ENCODE peak calls at places on chromosomes 12 and 14, in seven cellular contexts. W is H1, O is HepG2, R is SK-N-SH, V is K562, N is GM12892, Q is GM12878. D is an unnamed sample.

GRCh38 chr14:92902726-92903125 is 20.2 kb upstream of the CHGA start:
- DNase-seq in W (no peak), O (no peak), R (no peak), V (no peak), N (no peak), Q (no peak), D (no peak)

GRCh38 chr12:12191008-12191407 is 75.8 kb downstream of the LRP6 start:
- DNase-seq in W (no peak), O (no peak), R (no peak), V (peak; percentile 24), N (no peak), Q (no peak), D (no peak)

GRCh38 chr12:132441871-132442863 is 47.8 kb upstream of the FBRSL1 start:
- DNase-seq in W (no peak), O (no peak), R (no peak), V (no peak), N (no peak), Q (no peak), D (no peak)

GRCh38 chr12:24482882-24483604 is 465.9 kb downstream of the BCAT1 start:
- DNase-seq in W (no peak), O (no peak), R (no peak), V (no peak), N (no peak), Q (no peak), D (no peak)

GRCh38 chr12:61291647-61292046 is 968.6 kb upstream of the USP15 start:
- DNase-seq in W (no peak), O (no peak), R (no peak), V (no peak), N (no peak), Q (no peak), D (no peak)

GRCh38 chr12:56957229-56958052 is at the start of gene RDH16:
- DNase-seq in W (peak; percentile 19), O (no peak), R (no peak), V (no peak), N (no peak), Q (no peak), D (no peak)

GRCh38 chr12:120468271-120468845 is 1.2 kb downstream of the SRSF9 start:
- DNase-seq in W (peak; percentile 59), O (peak; percentile 44), R (peak; percentile 65), V (peak; percentile 58), N (no peak), Q (no peak), D (no peak)

GRCh38 chr14:36346052-36346451 is 25.6 kb upstream of the MBIP start:
- DNase-seq in W (no peak), O (no peak), R (no peak), V (no peak), N (no peak), Q (no peak), D (no peak)

GRCh38 chr14:57261604-57262003 is 7.1 kb downstream of the EXOC5 start:
- DNase-seq in W (no peak), O (no peak), R (no peak), V (no peak), N (no peak), Q (no peak), D (no peak)

GRCh38 chr14:28157887-28158791 is 608.4 kb upstream of the FOXG1 start:
- DNase-seq in W (no peak), O (no peak), R (peak; percentile 12), V (no peak), N (no peak), Q (no peak), D (no peak)

GRCh38 chr14:89736866-89737265 is 217.7 kb downstream of the EFCAB11 start:
- DNase-seq in W (no peak), O (no peak), R (no peak), V (no peak), N (no peak), Q (no peak), D (no peak)

GRCh38 chr12:130838284-130838950 is 633 bp downstream of the STX2 start:
- DNase-seq in W (peak; percentile 80), O (peak; percentile 27), R (no peak), V (peak; percentile 56), N (peak; percentile 41), Q (no peak), D (peak; percentile 26)

GRCh38 chr12:8513203-8513602 is at the start of gene CLEC4D:
- DNase-seq in W (no peak), O (no peak), R (no peak), V (no peak), N (no peak), Q (no peak), D (no peak)

GRCh38 chr12:116982721-116983502 is 72.2 kb downstream of the FBXW8 start:
- DNase-seq in W (no peak), O (no peak), R (no peak), V (no peak), N (no peak), Q (no peak), D (no peak)

GRCh38 chr14:94977016-94977415 is 180.3 kb downstream of the DICER1 start:
- DNase-seq in W (no peak), O (no peak), R (no peak), V (no peak), N (no peak), Q (no peak), D (no peak)

GRCh38 chr14:55446833-55447232 is 6.4 kb upstream of the TBPL2 start:
- DNase-seq in W (no peak), O (no peak), R (no peak), V (no peak), N (no peak), Q (no peak), D (no peak)

GRCh38 chr12:116506697-116507064 is 52.5 kb upstream of the MAP1LC3B2 start:
- DNase-seq in W (no peak), O (no peak), R (no peak), V (no peak), N (no peak), Q (no peak), D (no peak)

GRCh38 chr12:104276192-104277131 is 27.1 kb upstream of the EID3 start:
- DNase-seq in W (no peak), O (no peak), R (no peak), V (no peak), N (peak; percentile 23), Q (no peak), D (no peak)

GRCh38 chr14:71467419-71467818 is 464.8 kb upstream of the RGS6 start:
- DNase-seq in W (no peak), O (no peak), R (no peak), V (no peak), N (no peak), Q (no peak), D (no peak)

GRCh38 chr14:69956970-69957369 is 77.8 kb downstream of the SMOC1 start:
- DNase-seq in W (no peak), O (no peak), R (no peak), V (no peak), N (no peak), Q (no peak), D (no peak)

GRCh38 chr14:103315368-103315911 is 18.6 kb upstream of the EIF5 start:
- DNase-seq in W (no peak), O (peak; percentile 74), R (no peak), V (peak; percentile 78), N (no peak), Q (no peak), D (no peak)

GRCh38 chr12:65938807-65939206 is 114.5 kb downstream of the HMGA2 start:
- DNase-seq in W (no peak), O (no peak), R (no peak), V (no peak), N (no peak), Q (no peak), D (no peak)

GRCh38 chr14:77043984-77044485 is 15.5 kb upstream of the IRF2BPL start:
- DNase-seq in W (no peak), O (no peak), R (no peak), V (peak; percentile 66), N (no peak), Q (no peak), D (no peak)
- TF ChIP-seq TAF1 in W (no peak), O (no peak), R (no peak), V (no peak), N (no peak), Q (no peak), D (no peak)

DNA sequence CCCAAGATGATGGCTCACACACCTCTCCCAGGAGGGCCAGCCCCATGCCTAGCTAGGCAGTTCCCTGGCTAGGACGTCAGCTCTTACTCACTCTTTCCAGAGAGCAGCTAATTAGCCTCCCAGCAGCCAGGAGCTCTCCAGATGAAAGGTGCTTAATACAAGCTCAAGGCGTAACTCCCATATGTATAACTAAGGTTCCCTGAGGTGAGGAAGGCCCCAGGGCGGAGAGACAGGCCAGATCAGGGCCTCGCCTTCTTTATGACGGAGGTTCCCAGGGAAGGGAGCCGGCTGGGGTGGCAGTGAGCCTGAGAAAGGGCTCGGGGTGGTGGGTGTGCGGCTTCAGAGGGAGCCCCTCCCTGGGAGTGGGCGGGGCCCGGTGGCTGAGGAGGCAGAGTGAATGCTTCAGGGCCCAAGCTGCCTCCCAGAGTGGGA is 26.4 kb upstream of the ZFP36L1 start:
- DNase-seq in W (peak; percentile 73), O (no peak), R (peak; percentile 5), V (peak; percentile 60), N (no peak), Q (no peak), D (no peak)
- TF ChIP-seq TAF1 in W (no peak), O (no peak), R (no peak), V (no peak), N (no peak), Q (no peak), D (no peak)

DNA sequence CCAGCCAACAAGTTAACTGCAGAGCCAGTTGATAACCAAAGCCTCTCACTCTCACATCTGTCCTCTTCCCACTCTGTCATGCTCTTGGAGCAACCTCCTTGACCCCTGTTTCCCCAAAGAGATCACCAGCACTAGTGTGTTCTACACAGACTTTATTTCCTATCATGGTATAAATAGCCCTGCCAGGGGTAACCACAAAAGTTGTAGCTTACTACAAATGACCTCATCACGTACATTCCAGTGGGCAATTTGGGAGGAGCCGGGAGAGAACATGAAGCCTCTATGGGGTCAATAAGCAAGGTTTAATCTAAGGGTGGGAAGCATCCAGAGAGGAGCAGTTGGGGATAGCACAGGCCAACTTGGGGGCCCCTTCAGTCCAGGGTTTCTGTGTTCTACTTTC is 186.5 kb downstream of the KCNA5 start:
- DNase-seq in W (no peak), O (no peak), R (no peak), V (no peak), N (no peak), Q (no peak), D (no peak)
- TF ChIP-seq TAF1 in W (no peak), O (no peak), R (no peak), V (no peak), N (no peak), Q (no peak), D (no peak)

GRCh38 chr14:68343534-68344093 is 449.3 kb downstream of the ZFP36L1 start:
- DNase-seq in W (no peak), O (no peak), R (no peak), V (no peak), N (no peak), Q (no peak), D (no peak)

GRCh38 chr14:68342216-68342615 is 450.7 kb downstream of the ZFP36L1 start:
- DNase-seq in W (no peak), O (no peak), R (no peak), V (no peak), N (no peak), Q (no peak), D (no peak)

GRCh38 chr14:68349900-68350323 is 443.0 kb downstream of the ZFP36L1 start:
- DNase-seq in W (no peak), O (peak; percentile 98), R (no peak), V (no peak), N (no peak), Q (no peak), D (no peak)

GRCh38 chr14:68345738-68346137 is 447.1 kb downstream of the ZFP36L1 start:
- DNase-seq in W (no peak), O (no peak), R (no peak), V (no peak), N (no peak), Q (no peak), D (no peak)

GRCh38 chr14:68346540-68347232 is 446.2 kb downstream of the ZFP36L1 start:
- DNase-seq in W (no peak), O (no peak), R (no peak), V (no peak), N (no peak), Q (no peak), D (no peak)
- TF ChIP-seq TAF1 in W (no peak), O (no peak), R (no peak), V (no peak), N (no peak), Q (no peak), D (no peak)